ENCODE peak calls at places on chromosomes 11 and 22, in six cellular contexts. M is ascending aorta; T is thoracic aorta; N is cardiac muscle cell; G is CD8-positive, alpha-beta memory T cell; K is ovary. R is an unnamed sample.

GRCh38 chr11:61329871-61330270 is 3.0 kb downstream of the DDB1 start:
- DNase-seq in M (no peak), T (no peak), N (no peak), G (no peak), K (no peak), R (no peak)

GRCh38 chr11:82960000-82960778 is 58.7 kb downstream of the DDIAS start:
- DNase-seq in M (no peak), T (no peak), N (no peak), G (peak; percentile 71), K (no peak), R (no peak)

GRCh38 chr11:2268911-2269600 is 1.3 kb downstream of the ASCL2 start:
- DNase-seq in M (peak; percentile 66), T (no peak), N (peak; percentile 52), G (peak; percentile 56), K (peak; percentile 36), R (peak; percentile 43)

GRCh38 chr11:120455487-120455886 is 56.1 kb upstream of the GRIK4 start:
- DNase-seq in M (no peak), T (no peak), N (no peak), G (no peak), K (no peak), R (no peak)

GRCh38 chr11:78244546-78245315 is 56.0 kb downstream of the USP35 start:
- DNase-seq in M (no peak), T (no peak), N (peak; percentile 75), G (no peak), K (no peak), R (no peak)

GRCh38 chr11:1453611-1454386 is 32.8 kb downstream of the MOB2 start:
- DNase-seq in M (no peak), T (no peak), N (no peak), G (no peak), K (no peak), R (no peak)

GRCh38 chr11:57493507-57494503 is 21.7 kb downstream of the SLC43A1 start:
- DNase-seq in M (peak; percentile 76), T (no peak), N (peak; percentile 43), G (peak; percentile 83), K (peak; percentile 74), R (peak; percentile 55)

GRCh38 chr22:30733081-30733680 is 38.5 kb downstream of the OSBP2 start:
- DNase-seq in M (no peak), T (no peak), N (peak; percentile 75), G (no peak), K (no peak), R (no peak)

GRCh38 chr11:90288207-90288821 is 65.5 kb upstream of the CHORDC1 start:
- DNase-seq in M (no peak), T (no peak), N (peak; percentile 9), G (no peak), K (no peak), R (no peak)

GRCh38 chr11:59175104-59175503 is 3.2 kb downstream of the DTX4 start:
- DNase-seq in M (no peak), T (no peak), N (no peak), G (no peak), K (no peak), R (no peak)

GRCh38 chr11:128551641-128552335 is 35.6 kb downstream of the ETS1 start:
- DNase-seq in M (no peak), T (no peak), N (no peak), G (no peak), K (no peak), R (no peak)

GRCh38 chr11:28228196-28228595 is 120.0 kb downstream of the METTL15 start:
- DNase-seq in M (no peak), T (no peak), N (peak; percentile 27), G (no peak), K (no peak), R (no peak)

GRCh38 chr11:28227460-28227859 is 119.3 kb downstream of the METTL15 start:
- DNase-seq in M (no peak), T (no peak), N (no peak), G (no peak), K (no peak), R (no peak)

GRCh38 chr11:28231475-28231874 is 123.3 kb downstream of the METTL15 start:
- DNase-seq in M (no peak), T (no peak), N (no peak), G (no peak), K (no peak), R (no peak)

GRCh38 chr11:28232649-28233048 is 124.5 kb downstream of the METTL15 start:
- DNase-seq in M (no peak), T (no peak), N (no peak), G (no peak), K (no peak), R (no peak)
- H3K27ac ChIP-seq in M (no peak overlapping the region), T (no peak overlapping the region), N (no peak overlapping the region), G (no peak overlapping the region), K (no peak overlapping the region), R (no peak overlapping the region)

DNA sequence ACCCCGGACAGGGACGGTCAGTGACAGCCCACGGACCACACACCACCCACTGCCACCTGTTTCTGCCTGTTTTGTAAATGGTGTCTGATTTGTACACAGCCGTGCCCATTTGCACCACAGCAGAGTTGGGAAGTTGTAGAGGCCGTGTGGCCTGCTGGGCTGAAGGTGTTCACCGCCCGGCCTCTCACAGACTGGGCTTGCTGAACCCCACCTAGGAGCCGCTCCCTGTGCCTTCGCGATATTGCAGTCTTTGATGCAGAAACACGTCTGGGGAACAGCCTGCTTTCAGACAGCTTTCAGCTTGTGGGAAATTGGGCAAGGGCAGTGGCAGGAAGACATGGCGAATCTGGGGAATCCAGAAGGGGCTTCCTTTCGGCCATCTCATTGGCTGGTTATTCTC is 9.8 kb upstream of the GRAMD4 start:
- DNase-seq in M (no peak), T (no peak), N (no peak), G (no peak), K (no peak), R (no peak)
- H3K4me1 ChIP-seq in M (no peaks in the 10 kb centered on the region), T (no peaks in the 10 kb centered on the region), N (peaks cover 20% of the 10 kb centered on the region), G (peaks cover 29% of the 10 kb centered on the region), K (peaks cover 6% of the 10 kb centered on the region), R (peaks cover 3% of the 10 kb centered on the region)

GRCh38 chr22:44181033-44181911 is 547 bp downstream of the PARVG start:
- DNase-seq in M (no peak), T (no peak), N (no peak), G (peak; percentile 85), K (no peak), R (no peak)
- H3K4me3 ChIP-seq in M (peak overlapping the region; percentile 45), T (peak overlapping the region; percentile 55), N (no peak overlapping the region), G (peak overlapping the region; percentile 61), K (no peak overlapping the region), R (peak overlapping the region; percentile 49)

GRCh38 chr11:34755671-34756070 is 134.8 kb downstream of the EHF start:
- DNase-seq in M (no peak), T (no peak), N (no peak), G (no peak), K (no peak), R (no peak)
- H3K27ac ChIP-seq in M (no peak overlapping the region), T (no peak overlapping the region), N (no peak overlapping the region), G (no peak overlapping the region), K (no peak overlapping the region), R (no peak overlapping the region)

DNA sequence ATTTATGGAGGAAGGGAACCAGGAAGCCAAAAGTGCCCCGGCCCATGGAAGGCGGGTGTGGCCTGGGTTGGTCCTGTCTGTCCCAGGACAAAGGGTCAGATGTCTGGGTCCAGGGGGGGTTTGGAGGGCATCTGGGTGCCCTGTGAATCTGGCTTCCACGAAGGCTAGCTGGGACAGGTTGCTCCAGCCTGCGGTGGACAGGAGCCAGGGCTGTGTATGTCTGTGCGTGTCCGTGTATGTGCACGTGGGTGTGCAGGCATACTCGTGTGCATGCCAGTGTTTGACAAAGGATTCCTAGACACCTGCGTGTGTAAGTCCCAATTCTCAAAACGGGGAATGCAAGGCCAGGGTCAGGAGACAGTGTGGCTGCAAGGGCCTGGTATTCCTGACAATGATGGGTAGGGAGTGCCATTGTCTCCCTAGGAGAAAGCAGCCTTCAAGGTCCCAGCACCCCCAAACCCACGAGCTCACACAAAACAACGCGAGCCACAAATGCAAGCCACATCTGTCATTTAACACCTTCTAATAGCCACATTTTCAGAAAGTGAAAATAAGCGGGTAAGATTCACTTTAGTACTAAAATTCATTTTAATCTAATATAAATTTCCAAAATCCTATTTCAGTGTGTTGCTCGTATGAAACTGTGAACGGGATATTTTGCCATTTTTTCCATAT is 78.4 kb upstream of the WNT7B start:
- DNase-seq in M (peak; percentile 73), T (no peak), N (no peak), G (peak; percentile 44), K (peak; percentile 75), R (peak; percentile 80)
- H3K4me1 ChIP-seq in M (peaks cover 58% of the 10 kb centered on the region), T (peaks cover 32% of the 10 kb centered on the region), N (no peaks in the 10 kb centered on the region), G (peaks cover 57% of the 10 kb centered on the region), K (peaks cover 33% of the 10 kb centered on the region), R (peaks cover 18% of the 10 kb centered on the region)

DNA sequence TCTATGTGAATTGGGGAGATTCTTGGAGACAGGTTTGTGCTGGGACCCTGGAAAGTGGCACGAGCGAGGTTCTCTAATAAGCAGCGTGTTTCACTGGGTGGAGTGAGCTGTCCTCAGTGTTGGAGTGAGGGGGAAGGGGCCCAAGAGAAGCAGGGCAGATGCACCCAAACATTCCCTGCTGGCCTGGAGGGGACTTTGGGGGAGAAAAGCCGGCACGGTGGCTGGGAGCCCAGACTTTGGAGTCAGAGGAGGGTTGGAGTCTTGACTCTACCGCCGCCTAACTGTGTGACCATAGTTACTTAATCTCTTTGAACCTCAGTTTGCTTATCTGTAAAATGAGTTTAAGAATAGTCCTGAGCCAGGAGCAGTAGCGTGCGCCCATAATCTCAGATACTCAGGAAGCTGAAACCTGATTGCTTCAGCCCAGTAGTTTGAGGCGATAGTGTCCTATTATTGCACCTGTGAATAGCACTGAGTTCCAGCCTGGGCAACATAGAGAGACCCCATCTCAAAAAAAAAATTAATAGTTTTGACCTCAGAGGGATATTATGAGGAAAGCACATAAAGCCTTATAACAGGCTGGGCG is 614 bp downstream of the NR1H3 start:
- DNase-seq in M (no peak), T (no peak), N (peak; percentile 21), G (peak; percentile 29), K (no peak), R (no peak)
- H3K4me3 ChIP-seq in M (peak overlapping the region; percentile 64), T (peak overlapping the region; percentile 58), N (no peak overlapping the region), G (no peak overlapping the region), K (peak overlapping the region; percentile 38), R (peak overlapping the region; percentile 40)

DNA sequence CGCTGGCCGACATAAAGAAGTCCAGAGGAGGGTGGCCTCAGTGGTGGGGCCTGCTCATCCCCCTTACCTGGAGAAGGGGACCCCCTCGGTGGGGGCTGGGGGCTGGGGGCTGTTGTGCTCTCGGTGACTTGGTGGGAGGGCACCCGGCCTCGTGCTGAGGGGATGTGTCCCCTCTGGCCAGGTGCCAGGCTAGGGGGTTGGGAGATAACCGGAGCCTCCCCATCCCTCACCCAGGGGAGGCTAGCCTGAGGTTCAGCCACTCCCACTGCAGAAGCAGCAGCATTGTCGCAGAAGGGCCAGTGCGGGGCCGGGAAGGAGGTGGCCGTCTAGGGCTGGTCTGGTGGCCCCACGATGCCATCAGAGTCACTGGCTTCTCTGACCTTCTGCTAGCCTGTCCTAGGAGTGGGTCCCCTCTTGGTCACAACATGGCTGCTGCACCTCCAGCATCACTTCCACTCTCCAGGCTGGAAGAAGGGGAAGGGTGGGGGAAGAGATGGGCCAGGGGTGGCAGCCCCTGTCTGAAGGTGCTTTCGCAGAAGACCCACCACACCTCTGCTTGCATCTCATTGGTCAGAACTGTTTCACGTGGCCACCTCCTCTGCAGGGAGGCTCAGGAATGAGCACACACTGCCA is 44.2 kb upstream of the FADD start:
- DNase-seq in M (no peak), T (no peak), N (no peak), G (no peak), K (no peak), R (no peak)
- H3K27ac ChIP-seq in M (peak overlapping the region; percentile 39), T (peak overlapping the region; percentile 21), N (no peak overlapping the region), G (no peak overlapping the region), K (no peak overlapping the region), R (peak overlapping the region; percentile 76)